ENCODE peak calls at places on chromosomes 3 and 15, in seven cellular contexts. R is MM.1S, W is mucosa of descending colon, J is kidney epithelial cell, C is adrenal gland, H is heart left ventricle, N is iPS DF 6.9. S is an unnamed sample.

GRCh38 chr15:53351373-53351772 is 408.1 kb downstream of the WDR72 start:
- DNase-seq in J (no peak), R (no peak), C (no peak), W (no peak), N (no peak), H (no peak), S (peak; percentile 5)

GRCh38 chr3:62065985-62066693 is 307.2 kb downstream of the FEZF2 start:
- DNase-seq in J (no peak), C (no peak), H (no peak), R (no peak), N (no peak), W (no peak), S (no peak)

GRCh38 chr3:23800731-23801130 is 5.0 kb upstream of the UBE2E1 start:
- DNase-seq in C (no peak), N (no peak), W (no peak), J (no peak), H (no peak), R (peak; percentile 40), S (no peak)

GRCh38 chr15:52791776-52792175 is 1.6 kb upstream of the ONECUT1 start:
- DNase-seq in J (no peak), N (no peak), W (no peak), C (no peak), H (no peak), R (no peak), S (peak; percentile 50)

GRCh38 chr3:193693774-193694173 is 100.8 kb downstream of the OPA1 start:
- DNase-seq in W (no peak), N (no peak), R (no peak), H (no peak), C (no peak), J (no peak), S (no peak)

GRCh38 chr3:133437391-133438093 is 37.7 kb downstream of the BFSP2 start:
- DNase-seq in N (no peak), J (no peak), W (no peak), R (no peak), C (no peak), H (no peak), S (no peak)

GRCh38 chr3:16264174-16264707 is 502 bp downstream of the DPH3 start:
- DNase-seq in C (no peak), W (no peak), H (no peak), J (no peak), R (no peak), N (no peak), S (no peak)

GRCh38 chr3:156626104-156626503 is 48.3 kb upstream of the TIPARP start:
- DNase-seq in R (peak; percentile 43), J (no peak), W (no peak), C (no peak), N (no peak), H (no peak), S (no peak)

GRCh38 chr3:119517112-119517511 is 18.8 kb downstream of the TIMMDC1 start:
- DNase-seq in W (no peak), C (no peak), N (no peak), H (peak; percentile 44), R (no peak), J (no peak), S (no peak)

GRCh38 chr15:71195242-71195641 is 80.0 kb downstream of the THSD4 start:
- DNase-seq in C (no peak), R (no peak), J (no peak), N (no peak), H (no peak), W (no peak), S (peak; percentile 83)

DNA sequence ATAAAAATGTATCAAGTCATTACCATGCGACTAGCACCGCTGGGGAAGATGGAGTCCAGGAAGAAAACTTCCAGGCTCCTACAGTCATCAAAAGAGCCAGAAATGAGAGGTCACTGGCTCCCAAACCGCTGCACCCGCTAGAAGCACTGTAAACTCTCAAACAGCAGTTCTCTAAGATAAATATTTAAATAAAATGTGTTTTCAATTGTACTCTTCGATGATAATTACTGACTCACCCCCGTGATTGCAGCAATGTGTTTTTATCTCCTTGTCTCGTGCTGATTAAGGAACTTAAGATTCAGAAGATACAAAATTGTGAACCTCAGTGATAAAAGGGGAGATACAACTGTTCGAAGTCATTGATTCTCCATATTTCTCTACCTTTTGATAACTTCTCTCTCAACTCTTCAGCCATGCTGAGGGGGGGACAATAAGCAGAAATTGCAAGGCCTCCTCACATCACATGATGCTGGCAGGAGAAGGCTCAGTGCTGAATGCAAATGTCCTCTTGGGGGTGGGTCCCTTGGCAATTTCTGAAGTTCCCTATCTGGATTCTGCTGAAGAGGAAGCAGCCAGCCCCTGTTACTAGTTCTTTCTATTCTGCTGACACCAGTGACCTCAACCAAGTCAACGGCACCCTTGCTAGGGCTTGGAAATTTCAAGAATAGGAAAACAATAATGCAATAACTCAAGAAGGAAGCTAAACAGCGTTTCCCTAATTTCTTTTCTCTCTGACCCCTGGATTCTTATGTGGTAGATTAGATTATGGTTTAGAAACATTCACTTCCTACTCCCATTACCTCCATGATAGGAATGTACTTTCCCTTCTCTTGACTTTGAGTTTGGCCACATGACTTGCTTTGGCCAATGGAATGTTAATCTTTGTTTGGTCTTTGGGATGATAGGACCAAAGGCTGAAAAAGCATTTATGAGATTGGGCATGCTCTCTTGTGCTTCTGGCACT is 46.0 kb upstream of the FOXP1 start:
- DNase-seq in W (no peak), C (peak; percentile 27), H (peak; percentile 34), N (no peak), R (no peak), J (no peak), S (no peak)
- H3K4me3 ChIP-seq in W (no peak overlapping the region), C (no peak overlapping the region), H (no peak overlapping the region), N (no peak overlapping the region), R (no peak overlapping the region), J (no peak overlapping the region), S (no peak overlapping the region)

DNA sequence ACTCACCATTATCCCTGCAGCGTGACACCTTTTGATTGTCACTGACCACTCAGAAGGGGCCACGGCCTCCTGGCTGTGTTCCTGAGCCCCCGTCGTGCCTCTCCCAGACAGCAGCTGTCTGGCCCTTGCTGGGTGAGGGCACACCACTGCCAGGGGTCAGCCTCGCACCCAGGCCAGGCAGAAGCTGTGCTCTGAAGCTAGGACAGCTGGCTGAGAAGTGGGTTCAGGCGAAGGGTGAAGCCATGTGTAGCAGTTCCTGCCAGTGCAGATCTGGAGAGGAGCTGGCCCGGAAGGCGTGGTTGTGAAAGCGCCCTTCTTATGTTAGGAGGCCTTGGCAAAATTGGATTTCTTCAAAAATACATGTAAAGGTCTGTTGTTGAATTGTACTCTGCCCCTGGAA is 49.2 kb downstream of the KLHL25 start:
- DNase-seq in H (peak; percentile 20), R (no peak), W (no peak), N (no peak), J (no peak), C (peak; percentile 18), S (peak; percentile 19)
- H3K36me3 ChIP-seq in H (peaks cover 16% of the 10 kb centered on the region), R (no peaks in the 10 kb centered on the region), W (peaks cover 13% of the 10 kb centered on the region), N (peaks cover 13% of the 10 kb centered on the region), J (no peaks in the 10 kb centered on the region), C (peaks cover 79% of the 10 kb centered on the region), S (peaks cover 8% of the 10 kb centered on the region)

DNA sequence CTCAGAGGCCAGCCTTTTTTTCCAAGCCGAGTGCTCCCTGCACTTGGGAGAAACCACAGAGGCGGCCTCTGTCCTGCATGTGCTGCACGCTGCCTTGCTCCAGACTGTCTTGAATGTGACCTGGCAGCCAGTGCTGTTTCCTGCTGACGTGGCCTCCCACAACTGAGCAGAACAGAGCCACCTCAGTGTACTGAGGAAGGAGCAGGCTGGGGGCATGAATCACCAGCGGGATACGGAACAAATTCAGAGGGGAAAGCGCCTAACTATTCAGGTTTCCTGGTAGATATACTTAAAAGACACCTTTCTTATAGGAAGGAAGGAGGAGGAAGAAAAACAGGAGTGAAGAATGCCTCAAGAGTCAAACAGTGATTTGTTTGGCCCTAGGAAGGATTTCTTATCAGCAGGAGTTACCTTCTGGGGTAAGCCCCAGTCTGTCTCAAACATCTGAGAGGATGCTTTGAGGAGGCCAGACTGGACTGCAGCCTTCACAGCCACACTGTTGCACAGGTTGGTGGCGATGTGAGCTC is 114.0 kb downstream of the FNDC3B start:
- DNase-seq in N (no peak), W (peak; percentile 90), J (peak; percentile 96), R (no peak), H (peak; percentile 96), C (peak; percentile 95), S (no peak)
- H3K4me3 ChIP-seq in N (no peak overlapping the region), W (no peak overlapping the region), J (no peak overlapping the region), R (no peak overlapping the region), H (no peak overlapping the region), C (no peak overlapping the region), S (no peak overlapping the region)

GRCh38 chr15:74035121-74035829 is 40.8 kb downstream of the PML start:
- DNase-seq in R (no peak), W (no peak), N (no peak), C (no peak), H (no peak), J (no peak), S (no peak)

GRCh38 chr15:74034206-74034755 is 39.8 kb downstream of the PML start:
- DNase-seq in W (no peak), R (no peak), J (no peak), C (no peak), H (no peak), N (no peak), S (no peak)

GRCh38 chr15:74038707-74039655 is 43.4 kb downstream of the GOLGA6A start:
- DNase-seq in N (no peak), C (no peak), W (no peak), H (no peak), J (no peak), R (no peak), S (no peak)

GRCh38 chr15:74037171-74038117 is 42.9 kb downstream of the PML start:
- DNase-seq in R (no peak), J (no peak), H (no peak), C (no peak), W (no peak), N (no peak), S (no peak)

GRCh38 chr15:74036271-74037170 is 42.0 kb downstream of the PML start:
- DNase-seq in R (no peak), W (no peak), H (no peak), J (peak; percentile 23), C (peak; percentile 71), N (peak; percentile 58), S (peak; percentile 93)
- H3K36me3 ChIP-seq in R (no peaks in the 10 kb centered on the region), W (peaks cover 3% of the 10 kb centered on the region), H (peaks cover 18% of the 10 kb centered on the region), J (peaks cover 6% of the 10 kb centered on the region), C (peaks cover 38% of the 10 kb centered on the region), N (peaks cover 8% of the 10 kb centered on the region), S (peaks cover 1% of the 10 kb centered on the region)

S was measured in H7.